ENCODE peak calls at places on chromosomes 2 and 18, in six cellular contexts. One of them, this sample, is unnamed.

GRCh38 chr18:14921547-14921946 is 173.6 kb downstream of the ANKRD30B start:
- DNase-seq in T-helper 2 cell: no peak
- DNase-seq in activated CD4-positive, CD25-positive, alpha-beta regulatory T cell treated with anti-CD3 and anti-CD28 coated beads, Interleukin-2, amount 50 U/mL, for 72 hours: no peak
- DNase-seq in HCT116: no peak
- DNase-seq in uterus: no peak
- DNase-seq in CD8-positive, alpha-beta memory T cell: no peak
- DNase-seq in this sample: no peak

GRCh38 chr2:186841940-186842339 is 7.0 kb downstream of the ZSWIM2 start:
- DNase-seq in T-helper 2 cell: no peak
- DNase-seq in activated CD4-positive, CD25-positive, alpha-beta regulatory T cell treated with anti-CD3 and anti-CD28 coated beads, Interleukin-2, amount 50 U/mL, for 72 hours: no peak
- DNase-seq in HCT116: no peak
- DNase-seq in uterus: no peak
- DNase-seq in CD8-positive, alpha-beta memory T cell: no peak
- DNase-seq in this sample: no peak

GRCh38 chr2:233349005-233349998 is 5.0 kb upstream of the DGKD start:
- DNase-seq in T-helper 2 cell: no peak
- DNase-seq in activated CD4-positive, CD25-positive, alpha-beta regulatory T cell treated with anti-CD3 and anti-CD28 coated beads, Interleukin-2, amount 50 U/mL, for 72 hours: no peak
- DNase-seq in HCT116: no peak
- DNase-seq in uterus: peak; percentile 39
- DNase-seq in CD8-positive, alpha-beta memory T cell: no peak
- DNase-seq in this sample: no peak

GRCh38 chr2:50995610-50996009 is 36.3 kb downstream of the NRXN1 start:
- DNase-seq in T-helper 2 cell: no peak
- DNase-seq in activated CD4-positive, CD25-positive, alpha-beta regulatory T cell treated with anti-CD3 and anti-CD28 coated beads, Interleukin-2, amount 50 U/mL, for 72 hours: no peak
- DNase-seq in HCT116: no peak
- DNase-seq in uterus: no peak
- DNase-seq in CD8-positive, alpha-beta memory T cell: no peak
- DNase-seq in this sample: no peak

GRCh38 chr2:42133771-42134195 is 35.4 kb upstream of the EML4 start:
- DNase-seq in T-helper 2 cell: no peak
- DNase-seq in activated CD4-positive, CD25-positive, alpha-beta regulatory T cell treated with anti-CD3 and anti-CD28 coated beads, Interleukin-2, amount 50 U/mL, for 72 hours: no peak
- DNase-seq in HCT116: no peak
- DNase-seq in uterus: no peak
- DNase-seq in CD8-positive, alpha-beta memory T cell: no peak
- DNase-seq in this sample: no peak

GRCh38 chr2:226985227-226985946 is 149.5 kb downstream of the RHBDD1 start:
- DNase-seq in T-helper 2 cell: no peak
- DNase-seq in activated CD4-positive, CD25-positive, alpha-beta regulatory T cell treated with anti-CD3 and anti-CD28 coated beads, Interleukin-2, amount 50 U/mL, for 72 hours: no peak
- DNase-seq in HCT116: peak; percentile 56
- DNase-seq in uterus: peak; percentile 72
- DNase-seq in CD8-positive, alpha-beta memory T cell: no peak
- DNase-seq in this sample: no peak

GRCh38 chr2:127056086-127056485 is 50.9 kb downstream of the BIN1 start:
- DNase-seq in T-helper 2 cell: no peak
- DNase-seq in activated CD4-positive, CD25-positive, alpha-beta regulatory T cell treated with anti-CD3 and anti-CD28 coated beads, Interleukin-2, amount 50 U/mL, for 72 hours: no peak
- DNase-seq in HCT116: no peak
- DNase-seq in uterus: no peak
- DNase-seq in CD8-positive, alpha-beta memory T cell: no peak
- DNase-seq in this sample: no peak

GRCh38 chr18:54140641-54141040 is 83.8 kb downstream of the MBD2 start:
- DNase-seq in T-helper 2 cell: no peak
- DNase-seq in activated CD4-positive, CD25-positive, alpha-beta regulatory T cell treated with anti-CD3 and anti-CD28 coated beads, Interleukin-2, amount 50 U/mL, for 72 hours: no peak
- DNase-seq in HCT116: no peak
- DNase-seq in uterus: no peak
- DNase-seq in CD8-positive, alpha-beta memory T cell: no peak
- DNase-seq in this sample: no peak

GRCh38 chr2:28182348-28182747 is 210.3 kb upstream of the FOSL2 start:
- DNase-seq in T-helper 2 cell: no peak
- DNase-seq in activated CD4-positive, CD25-positive, alpha-beta regulatory T cell treated with anti-CD3 and anti-CD28 coated beads, Interleukin-2, amount 50 U/mL, for 72 hours: no peak
- DNase-seq in HCT116: no peak
- DNase-seq in uterus: no peak
- DNase-seq in CD8-positive, alpha-beta memory T cell: no peak
- DNase-seq in this sample: no peak

GRCh38 chr18:61870151-61870550 is 22.7 kb downstream of the RNF152 start:
- DNase-seq in T-helper 2 cell: no peak
- DNase-seq in activated CD4-positive, CD25-positive, alpha-beta regulatory T cell treated with anti-CD3 and anti-CD28 coated beads, Interleukin-2, amount 50 U/mL, for 72 hours: no peak
- DNase-seq in HCT116: no peak
- DNase-seq in uterus: no peak
- DNase-seq in CD8-positive, alpha-beta memory T cell: no peak
- DNase-seq in this sample: no peak

GRCh38 chr2:902584-902983 is 48.1 kb upstream of the SNTG2 start:
- DNase-seq in T-helper 2 cell: no peak
- DNase-seq in activated CD4-positive, CD25-positive, alpha-beta regulatory T cell treated with anti-CD3 and anti-CD28 coated beads, Interleukin-2, amount 50 U/mL, for 72 hours: no peak
- DNase-seq in HCT116: no peak
- DNase-seq in uterus: no peak
- DNase-seq in CD8-positive, alpha-beta memory T cell: no peak
- DNase-seq in this sample: no peak

GRCh38 chr2:102266204-102266603 is 45.2 kb upstream of the IL1RL1 start:
- DNase-seq in T-helper 2 cell: no peak
- DNase-seq in activated CD4-positive, CD25-positive, alpha-beta regulatory T cell treated with anti-CD3 and anti-CD28 coated beads, Interleukin-2, amount 50 U/mL, for 72 hours: no peak
- DNase-seq in HCT116: no peak
- DNase-seq in uterus: no peak
- DNase-seq in CD8-positive, alpha-beta memory T cell: no peak
- DNase-seq in this sample: no peak

GRCh38 chr2:191078165-191078867 is 64.3 kb upstream of the STAT1 start:
- DNase-seq in T-helper 2 cell: no peak
- DNase-seq in activated CD4-positive, CD25-positive, alpha-beta regulatory T cell treated with anti-CD3 and anti-CD28 coated beads, Interleukin-2, amount 50 U/mL, for 72 hours: no peak
- DNase-seq in HCT116: no peak
- DNase-seq in uterus: no peak
- DNase-seq in CD8-positive, alpha-beta memory T cell: no peak
- DNase-seq in this sample: no peak

GRCh38 chr2:114160263-114161001 is 270.5 kb downstream of the ACTR3 start:
- DNase-seq in T-helper 2 cell: no peak
- DNase-seq in activated CD4-positive, CD25-positive, alpha-beta regulatory T cell treated with anti-CD3 and anti-CD28 coated beads, Interleukin-2, amount 50 U/mL, for 72 hours: no peak
- DNase-seq in HCT116: no peak
- DNase-seq in uterus: no peak
- DNase-seq in CD8-positive, alpha-beta memory T cell: no peak
- DNase-seq in this sample: no peak

GRCh38 chr2:238787507-238787906 is 60.4 kb upstream of the TWIST2 start:
- DNase-seq in T-helper 2 cell: no peak
- DNase-seq in activated CD4-positive, CD25-positive, alpha-beta regulatory T cell treated with anti-CD3 and anti-CD28 coated beads, Interleukin-2, amount 50 U/mL, for 72 hours: no peak
- DNase-seq in HCT116: no peak
- DNase-seq in uterus: no peak
- DNase-seq in CD8-positive, alpha-beta memory T cell: no peak
- DNase-seq in this sample: no peak

GRCh38 chr2:183935005-183935404 is 663.3 kb upstream of the ZNF804A start:
- DNase-seq in T-helper 2 cell: no peak
- DNase-seq in activated CD4-positive, CD25-positive, alpha-beta regulatory T cell treated with anti-CD3 and anti-CD28 coated beads, Interleukin-2, amount 50 U/mL, for 72 hours: no peak
- DNase-seq in HCT116: no peak
- DNase-seq in uterus: no peak
- DNase-seq in CD8-positive, alpha-beta memory T cell: no peak
- DNase-seq in this sample: no peak

GRCh38 chr2:151611351-151611750 is 122.9 kb downstream of the NEB start:
- DNase-seq in T-helper 2 cell: no peak
- DNase-seq in activated CD4-positive, CD25-positive, alpha-beta regulatory T cell treated with anti-CD3 and anti-CD28 coated beads, Interleukin-2, amount 50 U/mL, for 72 hours: no peak
- DNase-seq in HCT116: no peak
- DNase-seq in uterus: no peak
- DNase-seq in CD8-positive, alpha-beta memory T cell: no peak
- DNase-seq in this sample: no peak

GRCh38 chr2:64625352-64626145 is 28.2 kb downstream of the SERTAD2 start:
- DNase-seq in T-helper 2 cell: no peak
- DNase-seq in activated CD4-positive, CD25-positive, alpha-beta regulatory T cell treated with anti-CD3 and anti-CD28 coated beads, Interleukin-2, amount 50 U/mL, for 72 hours: no peak
- DNase-seq in HCT116: no peak
- DNase-seq in uterus: no peak
- DNase-seq in CD8-positive, alpha-beta memory T cell: no peak
- DNase-seq in this sample: no peak

GRCh38 chr2:203579131-203579643 is 44.1 kb upstream of the RAPH1 start:
- DNase-seq in T-helper 2 cell: no peak
- DNase-seq in activated CD4-positive, CD25-positive, alpha-beta regulatory T cell treated with anti-CD3 and anti-CD28 coated beads, Interleukin-2, amount 50 U/mL, for 72 hours: no peak
- DNase-seq in HCT116: peak; percentile 93
- DNase-seq in uterus: no peak
- DNase-seq in CD8-positive, alpha-beta memory T cell: no peak
- DNase-seq in this sample: peak; percentile 97

GRCh38 chr2:171811229-171811628 is 82.8 kb downstream of the SLC25A12 start:
- DNase-seq in T-helper 2 cell: no peak
- DNase-seq in activated CD4-positive, CD25-positive, alpha-beta regulatory T cell treated with anti-CD3 and anti-CD28 coated beads, Interleukin-2, amount 50 U/mL, for 72 hours: no peak
- DNase-seq in HCT116: peak; percentile 8
- DNase-seq in uterus: no peak
- DNase-seq in CD8-positive, alpha-beta memory T cell: no peak
- DNase-seq in this sample: no peak

GRCh38 chr2:86584164-86584913 is 21.1 kb upstream of the CHMP3 start:
- DNase-seq in T-helper 2 cell: no peak
- DNase-seq in activated CD4-positive, CD25-positive, alpha-beta regulatory T cell treated with anti-CD3 and anti-CD28 coated beads, Interleukin-2, amount 50 U/mL, for 72 hours: no peak
- DNase-seq in HCT116: no peak
- DNase-seq in uterus: no peak
- DNase-seq in CD8-positive, alpha-beta memory T cell: peak; percentile 6
- DNase-seq in this sample: peak; percentile 3

GRCh38 chr2:7508220-7508943 is 591.2 kb downstream of the RNF144A start:
- DNase-seq in T-helper 2 cell: no peak
- DNase-seq in activated CD4-positive, CD25-positive, alpha-beta regulatory T cell treated with anti-CD3 and anti-CD28 coated beads, Interleukin-2, amount 50 U/mL, for 72 hours: no peak
- DNase-seq in HCT116: no peak
- DNase-seq in uterus: no peak
- DNase-seq in CD8-positive, alpha-beta memory T cell: no peak
- DNase-seq in this sample: no peak

GRCh38 chr2:205868054-205868453 is 185.8 kb downstream of the NRP2 start:
- DNase-seq in T-helper 2 cell: no peak
- DNase-seq in activated CD4-positive, CD25-positive, alpha-beta regulatory T cell treated with anti-CD3 and anti-CD28 coated beads, Interleukin-2, amount 50 U/mL, for 72 hours: no peak
- DNase-seq in HCT116: no peak
- DNase-seq in uterus: no peak
- DNase-seq in CD8-positive, alpha-beta memory T cell: no peak
- DNase-seq in this sample: no peak

GRCh38 chr2:163132850-163133249 is 294.3 kb upstream of the KCNH7 start:
- DNase-seq in T-helper 2 cell: no peak
- DNase-seq in activated CD4-positive, CD25-positive, alpha-beta regulatory T cell treated with anti-CD3 and anti-CD28 coated beads, Interleukin-2, amount 50 U/mL, for 72 hours: no peak
- DNase-seq in HCT116: peak; percentile 4
- DNase-seq in uterus: no peak
- DNase-seq in CD8-positive, alpha-beta memory T cell: no peak
- DNase-seq in this sample: no peak

GRCh38 chr2:179562330-179562885 is 297.8 kb upstream of the SESTD1 start:
- DNase-seq in T-helper 2 cell: no peak
- DNase-seq in activated CD4-positive, CD25-positive, alpha-beta regulatory T cell treated with anti-CD3 and anti-CD28 coated beads, Interleukin-2, amount 50 U/mL, for 72 hours: no peak
- DNase-seq in HCT116: no peak
- DNase-seq in uterus: no peak
- DNase-seq in CD8-positive, alpha-beta memory T cell: no peak
- DNase-seq in this sample: no peak

GRCh38 chr2:222305510-222306392 is 7.0 kb upstream of the PAX3 start:
- DNase-seq in T-helper 2 cell: no peak
- DNase-seq in activated CD4-positive, CD25-positive, alpha-beta regulatory T cell treated with anti-CD3 and anti-CD28 coated beads, Interleukin-2, amount 50 U/mL, for 72 hours: no peak
- DNase-seq in HCT116: no peak
- DNase-seq in uterus: no peak
- DNase-seq in CD8-positive, alpha-beta memory T cell: no peak
- DNase-seq in this sample: no peak

GRCh38 chr2:134246154-134246874 is 7.6 kb upstream of the MGAT5 start:
- DNase-seq in T-helper 2 cell: no peak
- DNase-seq in activated CD4-positive, CD25-positive, alpha-beta regulatory T cell treated with anti-CD3 and anti-CD28 coated beads, Interleukin-2, amount 50 U/mL, for 72 hours: no peak
- DNase-seq in HCT116: no peak
- DNase-seq in uterus: no peak
- DNase-seq in CD8-positive, alpha-beta memory T cell: no peak
- DNase-seq in this sample: no peak

GRCh38 chr18:72543362-72544055 is 633 bp downstream of the CBLN2 start:
- DNase-seq in T-helper 2 cell: no peak
- DNase-seq in activated CD4-positive, CD25-positive, alpha-beta regulatory T cell treated with anti-CD3 and anti-CD28 coated beads, Interleukin-2, amount 50 U/mL, for 72 hours: no peak
- DNase-seq in HCT116: no peak
- DNase-seq in uterus: no peak
- DNase-seq in CD8-positive, alpha-beta memory T cell: no peak
- DNase-seq in this sample: no peak

GRCh38 chr2:211829725-211830124 is 708.9 kb downstream of the ERBB4 start:
- DNase-seq in T-helper 2 cell: no peak
- DNase-seq in activated CD4-positive, CD25-positive, alpha-beta regulatory T cell treated with anti-CD3 and anti-CD28 coated beads, Interleukin-2, amount 50 U/mL, for 72 hours: no peak
- DNase-seq in HCT116: no peak
- DNase-seq in uterus: no peak
- DNase-seq in CD8-positive, alpha-beta memory T cell: no peak
- DNase-seq in this sample: no peak

GRCh38 chr18:9337875-9338274 is 3.3 kb downstream of the TWSG1 start:
- DNase-seq in T-helper 2 cell: no peak
- DNase-seq in activated CD4-positive, CD25-positive, alpha-beta regulatory T cell treated with anti-CD3 and anti-CD28 coated beads, Interleukin-2, amount 50 U/mL, for 72 hours: no peak
- DNase-seq in HCT116: no peak
- DNase-seq in uterus: no peak
- DNase-seq in CD8-positive, alpha-beta memory T cell: no peak
- DNase-seq in this sample: no peak